ENCODE peak calls at places on chromosome 13, in nine cellular contexts. S, J, X, H, Z, O, L, G and I are unnamed samples. For H3K4me1, the result is how much of the 10 kb centered on the place peaks cover.

GRCh38 chr13:30256713-30257432 is 50.5 kb downstream of the KATNAL1 start:
- DNase-seq in S (no peak), J (peak), X (no peak), H (no peak), Z (no peak), O (no peak), L (no peak), G (no peak), I (no peak)

GRCh38 chr13:40329682-40330485 is 336.6 kb downstream of the FOXO1 start:
- DNase-seq in S (no peak), J (no peak), X (no peak), H (no peak), Z (no peak), O (no peak), L (no peak), G (no peak), I (no peak)

GRCh38 chr13:100347941-100348340 is 240.6 kb downstream of the GGACT start:
- DNase-seq in S (no peak), J (no peak), X (no peak), H (peak), Z (no peak), O (no peak), L (no peak), G (no peak), I (no peak)

GRCh38 chr13:64414381-64414780 is 2815.8 kb downstream of the PCDH9 start:
- DNase-seq in S (no peak), J (no peak), X (no peak), H (no peak), Z (no peak), O (no peak), L (no peak), G (no peak), I (no peak)

GRCh38 chr13:76016799-76017198 is 380.7 kb downstream of the LMO7 start:
- DNase-seq in S (peak), J (peak), X (peak), H (peak), Z (no peak), O (no peak), L (peak), G (no peak), I (no peak)

GRCh38 chr13:85724554-85725432 is 74.4 kb downstream of the SLITRK6 start:
- DNase-seq in S (no peak), J (no peak), X (no peak), H (no peak), Z (no peak), O (no peak), L (no peak), G (no peak), I (no peak)

GRCh38 chr13:49400755-49401659 is 42.9 kb downstream of the CAB39L start:
- DNase-seq in S (peak), J (peak), X (no peak), H (no peak), Z (peak), O (no peak), L (peak), G (no peak), I (peak)

GRCh38 chr13:21799671-21800070 is 128.8 kb downstream of the FGF9 start:
- DNase-seq in S (no peak), J (no peak), X (no peak), H (no peak), Z (no peak), O (no peak), L (no peak), G (no peak), I (no peak)

GRCh38 chr13:30730526-30730925 is 4.8 kb upstream of the ALOX5AP start:
- DNase-seq in S (no peak), J (peak), X (no peak), H (no peak), Z (no peak), O (no peak), L (peak), G (no peak), I (no peak)

GRCh38 chr13:53068841-53069520 is 40.4 kb downstream of the OLFM4 start:
- DNase-seq in S (no peak), J (peak), X (no peak), H (no peak), Z (no peak), O (no peak), L (peak), G (no peak), I (no peak)

GRCh38 chr13:102586615-102587014 is 10.2 kb upstream of the TPP2 start:
- DNase-seq in S (no peak), J (no peak), X (no peak), H (no peak), Z (no peak), O (no peak), L (no peak), G (no peak), I (no peak)

GRCh38 chr13:40271931-40272775 is 394.3 kb downstream of the FOXO1 start:
- DNase-seq in S (peak), J (no peak), X (no peak), H (no peak), Z (peak), O (no peak), L (no peak), G (no peak), I (peak)

GRCh38 chr13:104315606-104316005 is 1249.4 kb upstream of the SLC10A2 start:
- DNase-seq in S (no peak), J (no peak), X (no peak), H (peak), Z (no peak), O (no peak), L (no peak), G (no peak), I (no peak)

GRCh38 chr13:48580185-48580803 is 47.4 kb upstream of the RCBTB2 start:
- DNase-seq in S (peak), J (peak), X (peak), H (peak), Z (peak), O (no peak), L (peak), G (no peak), I (peak)

GRCh38 chr13:32548837-32549236 is 10.2 kb upstream of the N4BP2L2 start:
- DNase-seq in S (no peak), J (no peak), X (no peak), H (no peak), Z (no peak), O (no peak), L (no peak), G (no peak), I (no peak)

GRCh38 chr13:99313473-99313872 is 6.3 kb upstream of the GPR183 start:
- DNase-seq in S (no peak), J (peak), X (no peak), H (no peak), Z (no peak), O (no peak), L (no peak), G (no peak), I (no peak)

GRCh38 chr13:99313941-99314340 is 6.7 kb upstream of the GPR183 start:
- DNase-seq in S (no peak), J (no peak), X (no peak), H (no peak), Z (no peak), O (no peak), L (no peak), G (no peak), I (no peak)

GRCh38 chr13:99311748-99312492 is 4.7 kb upstream of the GPR183 start:
- DNase-seq in S (no peak), J (no peak), X (no peak), H (no peak), Z (no peak), O (no peak), L (peak), G (no peak), I (no peak)

GRCh38 chr13:99311137-99311536 is 3.9 kb upstream of the GPR183 start:
- DNase-seq in S (no peak), J (peak), X (peak), H (no peak), Z (no peak), O (no peak), L (no peak), G (no peak), I (no peak)

DNA sequence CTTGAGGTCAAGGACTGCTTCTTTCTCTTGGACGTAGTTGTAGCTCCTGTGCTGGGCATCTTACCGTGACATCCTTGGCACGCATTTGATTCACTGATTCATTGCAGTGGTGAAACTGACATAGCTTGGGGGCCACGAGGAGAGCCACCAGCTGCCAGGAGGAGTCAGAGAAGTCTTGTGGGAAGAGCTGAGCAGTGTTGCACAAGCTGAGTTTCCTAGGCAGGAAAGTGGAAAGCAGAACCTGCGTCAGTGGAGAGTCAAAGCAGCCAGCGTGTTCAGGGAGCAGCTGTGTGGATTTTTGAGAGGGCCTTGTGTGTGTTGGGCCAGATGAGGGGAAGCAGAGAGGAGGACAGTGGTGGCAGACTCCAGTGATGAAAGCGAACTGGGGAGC is 5.3 kb upstream of the GPR183 start:
- DNase-seq in S (peak), J (no peak), X (no peak), H (no peak), Z (no peak), O (no peak), L (peak), G (no peak), I (no peak)
- TF ChIP-seq POLR2AphosphoS5 in S (peak), J (no peak), X (no peak), H (no peak), Z (no peak), O (peak), L (no peak), G (peak), I (peak)

DNA sequence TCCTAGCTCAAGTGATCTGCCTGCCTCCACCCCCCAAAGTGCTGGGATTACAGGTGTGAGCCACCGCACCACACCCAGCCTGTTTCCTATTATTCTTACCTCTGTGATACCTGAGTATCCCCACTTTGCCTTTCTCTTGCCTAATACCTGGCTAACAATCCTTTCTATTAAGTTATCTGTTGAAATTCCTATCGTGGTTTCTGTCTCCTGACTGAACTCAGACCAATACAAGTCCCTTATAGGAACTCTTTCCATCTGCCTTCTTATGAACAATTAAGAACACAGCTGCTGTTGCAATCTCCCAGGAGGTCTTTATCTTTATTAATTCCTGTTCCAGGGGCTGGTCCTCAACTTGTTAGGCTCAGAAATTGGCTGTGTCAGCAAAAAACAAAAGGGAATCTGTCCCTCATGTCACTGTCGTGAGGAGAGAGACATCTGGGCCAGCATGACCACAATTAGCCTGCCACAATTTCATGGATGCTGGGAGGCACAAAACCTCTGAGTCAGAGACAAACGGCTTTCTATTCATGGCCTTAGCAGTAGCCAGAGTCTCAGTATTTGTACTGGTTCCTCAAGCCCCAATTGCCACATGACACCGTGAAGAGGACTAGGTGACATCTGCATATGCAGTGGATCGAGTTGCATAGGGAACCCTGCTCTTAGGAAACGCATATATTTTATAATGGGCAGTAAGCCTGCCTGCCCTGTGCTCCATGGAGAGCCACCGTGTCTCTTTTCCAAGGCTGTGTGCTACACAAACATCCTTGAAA is 58.2 kb downstream of the NUFIP1 start:
- DNase-seq in S (no peak), J (peak), X (no peak), H (no peak), Z (no peak), O (no peak), L (no peak), G (no peak), I (no peak)
- H3K4me3 ChIP-seq in S (no peak), J (no peak), X (no peak), H (no peak), Z (no peak), O (no peak), L (no peak), G (no peak), I (no peak)

GRCh38 chr13:41463823-41464602 is 6.7 kb downstream of the RGCC start:
- DNase-seq in S (peak), J (no peak), X (peak), H (no peak), Z (no peak), O (no peak), L (no peak), G (peak), I (no peak)
- H3K4me1 ChIP-seq in S (under half), J (under half), X (under half), H (under half), Z (under half), O (under half), L (under half), G (half or more), I (under half)

GRCh38 chr13:51944428-51944827 is 66.8 kb downstream of the ATP7B start:
- DNase-seq in S (no peak), J (no peak), X (no peak), H (no peak), Z (no peak), O (no peak), L (no peak), G (no peak), I (no peak)
- TF ChIP-seq POLR2AphosphoS5 in S (no peak), J (no peak), X (no peak), H (no peak), Z (no peak), O (no peak), L (no peak), G (no peak), I (no peak)

DNA sequence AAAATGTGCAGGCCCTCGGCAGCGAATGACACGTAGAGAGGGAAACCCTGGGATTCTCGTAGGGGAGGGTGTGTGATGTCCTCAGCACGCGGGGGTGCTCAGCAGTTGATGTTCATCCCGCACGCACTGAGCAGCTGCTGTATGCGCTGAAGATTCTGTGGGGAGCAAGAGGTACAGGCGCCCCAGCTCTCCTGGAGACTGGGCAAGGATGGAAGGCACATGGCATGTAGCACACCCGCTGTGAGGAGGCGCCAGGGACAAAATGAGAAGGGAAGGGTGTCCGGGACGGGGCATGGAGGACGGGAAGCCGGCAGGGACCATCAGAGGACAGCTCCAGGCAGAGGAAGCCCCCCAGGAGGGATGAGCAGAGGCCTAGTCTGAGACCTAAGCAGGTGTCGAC is 15.4 kb downstream of the ATP11A start:
- DNase-seq in S (peak), J (no peak), X (no peak), H (no peak), Z (no peak), O (no peak), L (no peak), G (no peak), I (no peak)
- H3K4me3 ChIP-seq in S (no peak), J (no peak), X (no peak), H (no peak), Z (no peak), O (no peak), L (no peak), G (no peak), I (no peak)

GRCh38 chr13:26995159-26995558 is 176.5 kb downstream of the USP12 start:
- DNase-seq in S (no peak), J (no peak), X (no peak), H (no peak), Z (no peak), O (no peak), L (no peak), G (no peak), I (no peak)

GRCh38 chr13:26991508-26992181 is 180.0 kb downstream of the USP12 start:
- DNase-seq in S (no peak), J (no peak), X (no peak), H (no peak), Z (no peak), O (no peak), L (no peak), G (no peak), I (no peak)

GRCh38 chr13:26993780-26994179 is 177.8 kb downstream of the USP12 start:
- DNase-seq in S (no peak), J (no peak), X (no peak), H (no peak), Z (no peak), O (no peak), L (no peak), G (no peak), I (no peak)

GRCh38 chr13:26989261-26990007 is 182.2 kb downstream of the USP12 start:
- DNase-seq in S (peak), J (no peak), X (no peak), H (no peak), Z (no peak), O (no peak), L (no peak), G (no peak), I (no peak)

DNA sequence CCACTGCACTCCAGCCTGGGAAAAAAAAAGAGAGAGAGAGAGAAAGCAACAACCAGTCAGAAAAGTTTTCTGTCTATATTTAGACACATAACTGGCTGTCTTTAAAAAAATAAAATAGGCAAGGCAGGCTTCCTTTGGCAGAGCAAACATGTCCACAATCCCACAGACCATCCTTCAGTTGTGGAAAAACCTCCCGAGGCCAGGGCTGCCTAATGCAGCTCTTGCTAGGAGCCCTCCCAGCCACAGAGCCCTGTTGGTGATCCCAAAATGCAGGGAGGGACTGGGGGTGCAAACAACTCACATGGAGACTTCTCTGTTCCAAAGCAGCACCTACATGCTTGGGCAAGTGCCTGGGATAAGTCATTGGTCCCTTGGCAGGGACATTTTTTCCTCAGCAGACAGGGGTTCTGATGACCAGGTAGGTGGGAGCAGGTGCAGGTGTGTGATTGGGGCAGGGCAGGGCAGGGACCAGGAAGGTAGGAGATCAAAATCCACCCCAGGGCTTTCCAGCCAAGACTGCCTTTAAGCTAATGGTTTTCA is 178.6 kb downstream of the USP12 start:
- DNase-seq in S (no peak), J (no peak), X (no peak), H (no peak), Z (no peak), O (no peak), L (no peak), G (no peak), I (no peak)
- H3K4me1 ChIP-seq in S (under half), J (under half), X (under half), H (under half), Z (under half), O (under half), L (under half), G (under half), I (under half)

GRCh38 chr13:112894423-112894672 is 74.7 kb upstream of the MCF2L start:
- DNase-seq in S (no peak), J (no peak), X (no peak), H (no peak), Z (no peak), O (no peak), L (no peak), G (no peak), I (no peak)

GRCh38 chr13:112891477-112892401 is 77.3 kb upstream of the MCF2L start:
- DNase-seq in S (no peak), J (peak), X (no peak), H (no peak), Z (no peak), O (no peak), L (no peak), G (no peak), I (no peak)

GRCh38 chr13:112893570-112894422 is 75.2 kb upstream of the MCF2L start:
- DNase-seq in S (peak), J (peak), X (peak), H (no peak), Z (no peak), O (no peak), L (peak), G (no peak), I (no peak)

GRCh38 chr13:112894673-112895481 is 74.1 kb upstream of the MCF2L start:
- DNase-seq in S (no peak), J (peak), X (no peak), H (no peak), Z (no peak), O (no peak), L (peak), G (no peak), I (no peak)

GRCh38 chr13:112892759-112893569 is 76.0 kb upstream of the MCF2L start:
- DNase-seq in S (peak), J (no peak), X (no peak), H (no peak), Z (no peak), O (no peak), L (no peak), G (no peak), I (no peak)
- TF ChIP-seq POLR2AphosphoS5 in S (no peak), J (no peak), X (no peak), H (no peak), Z (no peak), O (no peak), L (no peak), G (no peak), I (no peak)